ENCODE peak calls at places on chromosomes 6 and 20, in ten cellular contexts. One of them, this sample, is unnamed. For H3K36me3, the result is how much of the 10 kb centered on the place peaks cover.

GRCh38 chr6:167997642-167998041 is at the start of gene KIF25:
- DNase-seq in fibroblast of lung: no peak
- DNase-seq in right lobe of liver: no peak
- DNase-seq in brain microvascular endothelial cell: no peak
- DNase-seq in HCT116: no peak
- DNase-seq in neural progenitor cell: no peak
- DNase-seq in HepG2: no peak
- DNase-seq in IMR-90: no peak
- DNase-seq in uterus: no peak
- DNase-seq in mammary epithelial cell: no peak
- DNase-seq in this sample: no peak

GRCh38 chr20:57757767-57758166 is 48.0 kb upstream of the PMEPA1 start:
- DNase-seq in IMR-90: no peak
- DNase-seq in brain microvascular endothelial cell: no peak
- DNase-seq in HCT116: no peak
- DNase-seq in mammary epithelial cell: no peak
- DNase-seq in neural progenitor cell: no peak
- DNase-seq in fibroblast of lung: no peak
- DNase-seq in uterus: no peak
- DNase-seq in right lobe of liver: no peak
- DNase-seq in HepG2: no peak
- DNase-seq in this sample: no peak

GRCh38 chr6:39887692-39888450 is 46.4 kb downstream of the MOCS1 start:
- DNase-seq in brain microvascular endothelial cell: peak
- DNase-seq in IMR-90: peak
- DNase-seq in right lobe of liver: no peak
- DNase-seq in HepG2: peak
- DNase-seq in neural progenitor cell: peak
- DNase-seq in uterus: peak
- DNase-seq in fibroblast of lung: peak
- DNase-seq in HCT116: no peak
- DNase-seq in mammary epithelial cell: no peak
- DNase-seq in this sample: peak

GRCh38 chr20:64058536-64058935 is 4.5 kb upstream of the TCEA2 start:
- DNase-seq in uterus: no peak
- DNase-seq in HCT116: no peak
- DNase-seq in fibroblast of lung: no peak
- DNase-seq in brain microvascular endothelial cell: peak
- DNase-seq in right lobe of liver: no peak
- DNase-seq in HepG2: no peak
- DNase-seq in IMR-90: peak
- DNase-seq in neural progenitor cell: no peak
- DNase-seq in mammary epithelial cell: no peak
- DNase-seq in this sample: no peak

GRCh38 chr6:56046576-56046975 is 171.2 kb upstream of the BMP5 start:
- DNase-seq in IMR-90: peak
- DNase-seq in HCT116: no peak
- DNase-seq in mammary epithelial cell: peak
- DNase-seq in HepG2: no peak
- DNase-seq in neural progenitor cell: no peak
- DNase-seq in fibroblast of lung: peak
- DNase-seq in brain microvascular endothelial cell: peak
- DNase-seq in right lobe of liver: peak
- DNase-seq in uterus: no peak
- DNase-seq in this sample: no peak

GRCh38 chr6:97068211-97068610 is 143.7 kb downstream of the KLHL32 start:
- DNase-seq in uterus: no peak
- DNase-seq in fibroblast of lung: peak
- DNase-seq in brain microvascular endothelial cell: no peak
- DNase-seq in mammary epithelial cell: peak
- DNase-seq in HepG2: peak
- DNase-seq in IMR-90: peak
- DNase-seq in neural progenitor cell: peak
- DNase-seq in right lobe of liver: no peak
- DNase-seq in HCT116: peak
- DNase-seq in this sample: no peak

GRCh38 chr6:18155273-18155863 is at the start of gene KDM1B:
- DNase-seq in IMR-90: peak
- DNase-seq in right lobe of liver: no peak
- DNase-seq in HCT116: peak
- DNase-seq in HepG2: peak
- DNase-seq in mammary epithelial cell: peak
- DNase-seq in neural progenitor cell: peak
- DNase-seq in uterus: peak
- DNase-seq in fibroblast of lung: peak
- DNase-seq in brain microvascular endothelial cell: peak
- DNase-seq in this sample: peak

GRCh38 chr6:37435816-37436215 is 2.8 kb downstream of the CMTR1 start:
- DNase-seq in HCT116: no peak
- DNase-seq in mammary epithelial cell: no peak
- DNase-seq in uterus: no peak
- DNase-seq in fibroblast of lung: no peak
- DNase-seq in neural progenitor cell: no peak
- DNase-seq in HepG2: no peak
- DNase-seq in IMR-90: no peak
- DNase-seq in right lobe of liver: no peak
- DNase-seq in brain microvascular endothelial cell: no peak
- DNase-seq in this sample: no peak

GRCh38 chr20:22723659-22724058 is 139.3 kb upstream of the FOXA2 start:
- DNase-seq in brain microvascular endothelial cell: no peak
- DNase-seq in IMR-90: no peak
- DNase-seq in neural progenitor cell: no peak
- DNase-seq in uterus: no peak
- DNase-seq in HCT116: no peak
- DNase-seq in mammary epithelial cell: no peak
- DNase-seq in fibroblast of lung: no peak
- DNase-seq in HepG2: no peak
- DNase-seq in right lobe of liver: no peak
- DNase-seq in this sample: no peak

GRCh38 chr6:109096198-109096597 is 891 bp downstream of the CEP57L1 start:
- DNase-seq in right lobe of liver: no peak
- DNase-seq in mammary epithelial cell: no peak
- DNase-seq in neural progenitor cell: no peak
- DNase-seq in HCT116: no peak
- DNase-seq in brain microvascular endothelial cell: no peak
- DNase-seq in IMR-90: no peak
- DNase-seq in uterus: no peak
- DNase-seq in fibroblast of lung: no peak
- DNase-seq in HepG2: no peak
- DNase-seq in this sample: no peak

GRCh38 chr6:36382976-36383375 is 4.5 kb downstream of the ETV7 start:
- DNase-seq in neural progenitor cell: no peak
- DNase-seq in HCT116: no peak
- DNase-seq in mammary epithelial cell: no peak
- DNase-seq in IMR-90: no peak
- DNase-seq in uterus: no peak
- DNase-seq in HepG2: no peak
- DNase-seq in right lobe of liver: no peak
- DNase-seq in brain microvascular endothelial cell: no peak
- DNase-seq in fibroblast of lung: no peak
- DNase-seq in this sample: no peak
- H3K4me3 ChIP-seq in neural progenitor cell: no peak
- H3K4me3 ChIP-seq in HCT116: no peak
- H3K4me3 ChIP-seq in mammary epithelial cell: no peak
- H3K4me3 ChIP-seq in IMR-90: no peak
- H3K4me3 ChIP-seq in uterus: no peak
- H3K4me3 ChIP-seq in HepG2: no peak
- H3K4me3 ChIP-seq in right lobe of liver: no peak
- H3K4me3 ChIP-seq in brain microvascular endothelial cell: no peak
- H3K4me3 ChIP-seq in fibroblast of lung: no peak
- H3K4me3 ChIP-seq in this sample: no peak

GRCh38 chr6:170291271-170292110 is 613 bp upstream of the DLL1 start:
- DNase-seq in fibroblast of lung: no peak
- DNase-seq in right lobe of liver: peak
- DNase-seq in neural progenitor cell: peak
- DNase-seq in uterus: peak
- DNase-seq in HCT116: no peak
- DNase-seq in brain microvascular endothelial cell: no peak
- DNase-seq in HepG2: no peak
- DNase-seq in IMR-90: no peak
- DNase-seq in mammary epithelial cell: peak
- DNase-seq in this sample: no peak

GRCh38 chr6:170293881-170294755 is 3.2 kb upstream of the DLL1 start:
- DNase-seq in right lobe of liver: no peak
- DNase-seq in IMR-90: no peak
- DNase-seq in fibroblast of lung: no peak
- DNase-seq in brain microvascular endothelial cell: no peak
- DNase-seq in mammary epithelial cell: no peak
- DNase-seq in uterus: no peak
- DNase-seq in neural progenitor cell: peak
- DNase-seq in HCT116: no peak
- DNase-seq in HepG2: no peak
- DNase-seq in this sample: no peak

GRCh38 chr6:170293411-170293844 is 2.5 kb upstream of the DLL1 start:
- DNase-seq in right lobe of liver: no peak
- DNase-seq in neural progenitor cell: peak
- DNase-seq in IMR-90: no peak
- DNase-seq in mammary epithelial cell: no peak
- DNase-seq in HCT116: no peak
- DNase-seq in fibroblast of lung: no peak
- DNase-seq in brain microvascular endothelial cell: no peak
- DNase-seq in HepG2: no peak
- DNase-seq in uterus: no peak
- DNase-seq in this sample: no peak

GRCh38 chr6:170292111-170292777 is 1.4 kb upstream of the DLL1 start:
- DNase-seq in mammary epithelial cell: no peak
- DNase-seq in right lobe of liver: no peak
- DNase-seq in uterus: no peak
- DNase-seq in fibroblast of lung: no peak
- DNase-seq in IMR-90: no peak
- DNase-seq in HCT116: no peak
- DNase-seq in HepG2: no peak
- DNase-seq in brain microvascular endothelial cell: no peak
- DNase-seq in neural progenitor cell: peak
- DNase-seq in this sample: no peak

DNA sequence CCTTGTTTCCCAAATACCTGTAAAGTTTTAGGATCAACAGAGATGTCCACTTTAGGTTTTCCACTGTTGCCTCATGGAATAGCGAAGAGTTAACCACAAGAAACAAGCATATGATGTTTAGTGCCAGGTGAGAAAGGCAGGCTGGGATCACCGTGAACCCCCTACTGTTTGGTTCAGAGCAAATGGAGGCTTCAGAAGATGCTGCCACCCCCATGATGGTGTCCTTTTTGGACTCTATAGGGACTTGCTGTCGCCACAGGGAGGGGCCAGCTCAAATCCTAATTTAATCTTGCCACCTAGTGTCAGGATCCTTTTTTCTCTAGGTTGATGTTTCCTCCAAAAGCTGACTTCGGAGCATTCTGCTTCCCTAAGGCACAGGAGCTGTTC is 1.9 kb upstream of the DLL1 start:
- DNase-seq in right lobe of liver: no peak
- DNase-seq in HepG2: no peak
- DNase-seq in IMR-90: no peak
- DNase-seq in uterus: no peak
- DNase-seq in neural progenitor cell: peak
- DNase-seq in brain microvascular endothelial cell: no peak
- DNase-seq in mammary epithelial cell: no peak
- DNase-seq in fibroblast of lung: peak
- DNase-seq in HCT116: peak
- DNase-seq in this sample: no peak
- TF ChIP-seq CTCF in right lobe of liver: peak
- TF ChIP-seq CTCF in HepG2: peak
- TF ChIP-seq CTCF in IMR-90: no peak
- TF ChIP-seq CTCF in uterus: peak
- TF ChIP-seq CTCF in neural progenitor cell: peak
- TF ChIP-seq CTCF in brain microvascular endothelial cell: no peak
- TF ChIP-seq CTCF in mammary epithelial cell: peak
- TF ChIP-seq CTCF in fibroblast of lung: peak
- TF ChIP-seq CTCF in HCT116: no peak
- TF ChIP-seq CTCF in this sample: no peak

GRCh38 chr6:34468378-34468892 is 2.6 kb downstream of the PACSIN1 start:
- DNase-seq in uterus: no peak
- DNase-seq in neural progenitor cell: no peak
- DNase-seq in IMR-90: no peak
- DNase-seq in mammary epithelial cell: no peak
- DNase-seq in HCT116: no peak
- DNase-seq in fibroblast of lung: no peak
- DNase-seq in right lobe of liver: no peak
- DNase-seq in HepG2: no peak
- DNase-seq in brain microvascular endothelial cell: no peak
- DNase-seq in this sample: no peak
- H3K36me3 ChIP-seq in uterus: under half
- H3K36me3 ChIP-seq in neural progenitor cell: under half
- H3K36me3 ChIP-seq in IMR-90: under half
- H3K36me3 ChIP-seq in mammary epithelial cell: under half
- H3K36me3 ChIP-seq in HCT116: under half
- H3K36me3 ChIP-seq in fibroblast of lung: under half
- H3K36me3 ChIP-seq in right lobe of liver: under half
- H3K36me3 ChIP-seq in HepG2: under half
- H3K36me3 ChIP-seq in brain microvascular endothelial cell: under half
- H3K36me3 ChIP-seq in this sample: under half

GRCh38 chr20:44961024-44961866 is 1.0 kb upstream of the TOMM34 start:
- DNase-seq in HepG2: peak
- DNase-seq in HCT116: no peak
- DNase-seq in IMR-90: peak
- DNase-seq in right lobe of liver: no peak
- DNase-seq in brain microvascular endothelial cell: no peak
- DNase-seq in fibroblast of lung: no peak
- DNase-seq in mammary epithelial cell: no peak
- DNase-seq in uterus: no peak
- DNase-seq in neural progenitor cell: no peak
- DNase-seq in this sample: no peak

GRCh38 chr20:44959082-44959895 is 908 bp downstream of the TOMM34 start:
- DNase-seq in HepG2: peak
- DNase-seq in neural progenitor cell: peak
- DNase-seq in uterus: no peak
- DNase-seq in brain microvascular endothelial cell: peak
- DNase-seq in right lobe of liver: no peak
- DNase-seq in HCT116: no peak
- DNase-seq in IMR-90: peak
- DNase-seq in mammary epithelial cell: peak
- DNase-seq in fibroblast of lung: peak
- DNase-seq in this sample: peak

GRCh38 chr20:44956410-44956809 is 3.8 kb downstream of the TOMM34 start:
- DNase-seq in HepG2: no peak
- DNase-seq in fibroblast of lung: no peak
- DNase-seq in HCT116: no peak
- DNase-seq in mammary epithelial cell: peak
- DNase-seq in neural progenitor cell: no peak
- DNase-seq in brain microvascular endothelial cell: no peak
- DNase-seq in right lobe of liver: no peak
- DNase-seq in uterus: no peak
- DNase-seq in IMR-90: no peak
- DNase-seq in this sample: no peak

GRCh38 chr20:44959896-44960852 is at the start of gene TOMM34:
- DNase-seq in HCT116: peak
- DNase-seq in uterus: peak
- DNase-seq in fibroblast of lung: peak
- DNase-seq in right lobe of liver: peak
- DNase-seq in IMR-90: peak
- DNase-seq in mammary epithelial cell: peak
- DNase-seq in neural progenitor cell: peak
- DNase-seq in HepG2: peak
- DNase-seq in brain microvascular endothelial cell: peak
- DNase-seq in this sample: peak

DNA sequence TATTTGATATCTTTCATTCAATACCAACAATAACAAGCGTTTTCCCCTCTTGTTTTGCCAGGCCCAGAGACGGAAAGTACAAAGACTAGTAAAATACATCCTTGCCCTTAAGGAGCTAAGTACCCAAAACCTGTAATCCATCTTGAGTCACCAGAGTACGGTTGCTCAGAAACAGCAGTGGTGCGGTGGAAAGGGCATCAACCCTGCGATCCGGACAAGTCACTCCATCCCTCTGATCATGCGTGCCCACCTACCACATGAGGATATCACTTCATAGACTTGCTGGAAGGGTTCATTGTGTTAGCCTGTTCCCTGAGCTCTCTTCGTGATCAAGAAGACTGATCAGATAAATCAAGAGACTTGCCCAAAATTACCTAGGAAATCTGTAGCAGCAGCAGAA is 1.9 kb downstream of the TOMM34 start:
- DNase-seq in IMR-90: no peak
- DNase-seq in right lobe of liver: no peak
- DNase-seq in uterus: no peak
- DNase-seq in neural progenitor cell: no peak
- DNase-seq in fibroblast of lung: no peak
- DNase-seq in HepG2: no peak
- DNase-seq in HCT116: no peak
- DNase-seq in mammary epithelial cell: no peak
- DNase-seq in brain microvascular endothelial cell: no peak
- DNase-seq in this sample: no peak
- H3K4me3 ChIP-seq in IMR-90: no peak
- H3K4me3 ChIP-seq in right lobe of liver: no peak
- H3K4me3 ChIP-seq in uterus: no peak
- H3K4me3 ChIP-seq in neural progenitor cell: peak
- H3K4me3 ChIP-seq in fibroblast of lung: peak
- H3K4me3 ChIP-seq in HepG2: no peak
- H3K4me3 ChIP-seq in HCT116: no peak
- H3K4me3 ChIP-seq in mammary epithelial cell: peak
- H3K4me3 ChIP-seq in brain microvascular endothelial cell: no peak
- H3K4me3 ChIP-seq in this sample: no peak